ENCODE peak calls at places on chromosome 6, in eight cellular contexts. Q is cardiac muscle cell; J is breast epithelium; K is esophagus squamous epithelium; N is psoas muscle; I is HepG2; U is CD4-positive, alpha-beta T cell; L is astrocyte. O is an unnamed sample. For H3K27me3, the result is how much of the 10 kb centered on the place peaks cover.

GRCh38 chr6:36625161-36625919 is 31.2 kb downstream of the SRSF3 start:
- DNase-seq in Q (peak), J (no peak), K (no peak), N (no peak), I (no peak), U (no peak), L (peak), O (peak)

GRCh38 chr6:165804331-165805066 is 141.5 kb upstream of the PDE10A start:
- DNase-seq in Q (peak), J (no peak), K (no peak), N (no peak), I (no peak), U (no peak), L (peak), O (peak)

GRCh38 chr6:105015482-105015881 is 58.6 kb downstream of the LIN28B start:
- DNase-seq in Q (peak), J (no peak), K (no peak), N (no peak), I (no peak), U (no peak), L (peak), O (no peak)

GRCh38 chr6:161954077-161954476 is 680.2 kb upstream of the AGPAT4 start:
- DNase-seq in Q (no peak), J (no peak), K (no peak), N (no peak), I (no peak), U (no peak), L (peak), O (no peak)

GRCh38 chr6:72203983-72204382 is 317.6 kb downstream of the RIMS1 start:
- DNase-seq in Q (no peak), J (no peak), K (no peak), N (no peak), I (no peak), U (no peak), L (no peak), O (no peak)

GRCh38 chr6:90611543-90611864 is 24.6 kb upstream of the MAP3K7 start:
- DNase-seq in Q (no peak), J (no peak), K (no peak), N (no peak), I (no peak), U (no peak), L (no peak), O (peak)

GRCh38 chr6:37535701-37536461 is 36.2 kb upstream of the CCDC167 start:
- DNase-seq in Q (no peak), J (no peak), K (no peak), N (no peak), I (no peak), U (no peak), L (no peak), O (no peak)

GRCh38 chr6:161021543-161021942 is 30.0 kb downstream of the MAP3K4 start:
- DNase-seq in Q (no peak), J (no peak), K (no peak), N (no peak), I (no peak), U (no peak), L (no peak), O (no peak)

GRCh38 chr6:106976270-106976669 is 1.7 kb upstream of the CD24 start:
- DNase-seq in Q (no peak), J (no peak), K (no peak), N (no peak), I (no peak), U (no peak), L (no peak), O (no peak)

GRCh38 chr6:170205126-170205525 is 85.8 kb downstream of the DLL1 start:
- DNase-seq in Q (no peak), J (no peak), K (no peak), N (no peak), I (no peak), U (no peak), L (no peak), O (no peak)

GRCh38 chr6:125945378-125946141 is 11.0 kb upstream of the HINT3 start:
- DNase-seq in Q (peak), J (no peak), K (no peak), N (no peak), I (peak), U (no peak), L (peak), O (peak)

GRCh38 chr6:140052757-140053729 is 678.6 kb upstream of the CITED2 start:
- DNase-seq in Q (peak), J (no peak), K (no peak), N (no peak), I (no peak), U (no peak), L (peak), O (peak)

GRCh38 chr6:38164131-38164481 is 344.6 kb downstream of the ZFAND3 start:
- DNase-seq in Q (no peak), J (no peak), K (no peak), N (no peak), I (no peak), U (no peak), L (no peak), O (no peak)

GRCh38 chr6:170227996-170228550 is 62.8 kb downstream of the DLL1 start:
- DNase-seq in Q (no peak), J (no peak), K (no peak), N (no peak), I (no peak), U (no peak), L (no peak), O (no peak)

GRCh38 chr6:155762649-155763048 is 307.0 kb upstream of the NOX3 start:
- DNase-seq in Q (no peak), J (no peak), K (no peak), N (no peak), I (no peak), U (no peak), L (no peak), O (no peak)

GRCh38 chr6:37566209-37566859 is 66.6 kb upstream of the CCDC167 start:
- DNase-seq in Q (peak), J (no peak), K (no peak), N (peak), I (no peak), U (peak), L (no peak), O (peak)

GRCh38 chr6:85111481-85112001 is 338.3 kb upstream of the NT5E start:
- DNase-seq in Q (peak), J (no peak), K (no peak), N (no peak), I (no peak), U (no peak), L (peak), O (peak)

GRCh38 chr6:2008383-2008976 is 236.9 kb downstream of the GMDS start:
- DNase-seq in Q (no peak), J (no peak), K (no peak), N (no peak), I (no peak), U (no peak), L (peak), O (peak)

GRCh38 chr6:147384029-147384428 is 124.5 kb upstream of the SAMD5 start:
- DNase-seq in Q (no peak), J (no peak), K (no peak), N (no peak), I (no peak), U (no peak), L (no peak), O (no peak)

GRCh38 chr6:134080171-134080795 is 27.9 kb upstream of the SLC2A12 start:
- DNase-seq in Q (no peak), J (no peak), K (no peak), N (no peak), I (no peak), U (no peak), L (peak), O (peak)

GRCh38 chr6:108442770-108443520 is 117.8 kb upstream of the FOXO3 start:
- DNase-seq in Q (peak), J (no peak), K (no peak), N (no peak), I (no peak), U (no peak), L (no peak), O (no peak)

GRCh38 chr6:119312441-119312840 is 37.1 kb downstream of the MAN1A1 start:
- DNase-seq in Q (no peak), J (no peak), K (no peak), N (no peak), I (no peak), U (no peak), L (no peak), O (no peak)

GRCh38 chr6:1724124-1724523 is 114.4 kb downstream of the FOXC1 start:
- DNase-seq in Q (no peak), J (no peak), K (no peak), N (no peak), I (no peak), U (no peak), L (no peak), O (no peak)

GRCh38 chr6:71220466-71220865 is 68.1 kb upstream of the OGFRL1 start:
- DNase-seq in Q (no peak), J (no peak), K (no peak), N (no peak), I (no peak), U (no peak), L (no peak), O (no peak)

GRCh38 chr6:85419046-85419759 is 30.7 kb upstream of the NT5E start:
- DNase-seq in Q (peak), J (no peak), K (no peak), N (no peak), I (no peak), U (no peak), L (peak), O (no peak)

GRCh38 chr6:113182370-113183141 is 674.6 kb upstream of the MARCKS start:
- DNase-seq in Q (peak), J (no peak), K (no peak), N (no peak), I (peak), U (no peak), L (peak), O (peak)

GRCh38 chr6:84976516-84977420 is 212.4 kb upstream of the TBX18 start:
- DNase-seq in Q (peak), J (no peak), K (no peak), N (no peak), I (no peak), U (no peak), L (no peak), O (peak)

GRCh38 chr6:150140236-150140969 is 2.4 kb upstream of the PPP1R14C start:
- DNase-seq in Q (no peak), J (no peak), K (no peak), N (no peak), I (no peak), U (no peak), L (no peak), O (no peak)

GRCh38 chr6:150142304-150142656 is 564 bp upstream of the PPP1R14C start:
- DNase-seq in Q (peak), J (no peak), K (no peak), N (no peak), I (no peak), U (no peak), L (peak), O (no peak)

GRCh38 chr6:150138638-150139037 is 4.2 kb upstream of the PPP1R14C start:
- DNase-seq in Q (no peak), J (no peak), K (no peak), N (no peak), I (no peak), U (no peak), L (no peak), O (no peak)

GRCh38 chr6:150142657-150143501 is at the start of gene PPP1R14C:
- DNase-seq in Q (peak), J (no peak), K (no peak), N (peak), I (no peak), U (no peak), L (peak), O (no peak)

DNA sequence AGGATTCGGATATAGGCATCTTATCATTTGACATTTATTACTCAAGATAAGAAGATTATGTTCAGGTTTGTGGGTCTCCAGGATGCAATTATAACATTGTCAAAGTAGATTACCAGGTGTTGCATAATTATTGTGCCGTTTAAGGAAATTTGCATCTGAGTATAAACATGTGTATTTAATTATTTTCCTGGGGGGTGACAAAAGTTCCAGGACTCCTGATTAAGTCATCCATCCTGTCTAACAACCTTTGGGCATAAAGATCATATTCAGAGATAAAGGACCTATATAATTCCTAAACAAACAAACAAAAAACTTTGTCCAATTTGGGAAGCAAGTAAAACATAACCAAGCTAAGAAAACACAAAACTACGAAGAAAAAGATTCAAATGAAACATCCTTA is 3.3 kb upstream of the PPP1R14C start:
- DNase-seq in Q (no peak), J (no peak), K (no peak), N (no peak), I (no peak), U (no peak), L (no peak), O (no peak)
- H3K27me3 ChIP-seq in Q (under half), J (under half), K (under half), N (under half), I (under half), U (under half), L (under half), O (under half)

DNA sequence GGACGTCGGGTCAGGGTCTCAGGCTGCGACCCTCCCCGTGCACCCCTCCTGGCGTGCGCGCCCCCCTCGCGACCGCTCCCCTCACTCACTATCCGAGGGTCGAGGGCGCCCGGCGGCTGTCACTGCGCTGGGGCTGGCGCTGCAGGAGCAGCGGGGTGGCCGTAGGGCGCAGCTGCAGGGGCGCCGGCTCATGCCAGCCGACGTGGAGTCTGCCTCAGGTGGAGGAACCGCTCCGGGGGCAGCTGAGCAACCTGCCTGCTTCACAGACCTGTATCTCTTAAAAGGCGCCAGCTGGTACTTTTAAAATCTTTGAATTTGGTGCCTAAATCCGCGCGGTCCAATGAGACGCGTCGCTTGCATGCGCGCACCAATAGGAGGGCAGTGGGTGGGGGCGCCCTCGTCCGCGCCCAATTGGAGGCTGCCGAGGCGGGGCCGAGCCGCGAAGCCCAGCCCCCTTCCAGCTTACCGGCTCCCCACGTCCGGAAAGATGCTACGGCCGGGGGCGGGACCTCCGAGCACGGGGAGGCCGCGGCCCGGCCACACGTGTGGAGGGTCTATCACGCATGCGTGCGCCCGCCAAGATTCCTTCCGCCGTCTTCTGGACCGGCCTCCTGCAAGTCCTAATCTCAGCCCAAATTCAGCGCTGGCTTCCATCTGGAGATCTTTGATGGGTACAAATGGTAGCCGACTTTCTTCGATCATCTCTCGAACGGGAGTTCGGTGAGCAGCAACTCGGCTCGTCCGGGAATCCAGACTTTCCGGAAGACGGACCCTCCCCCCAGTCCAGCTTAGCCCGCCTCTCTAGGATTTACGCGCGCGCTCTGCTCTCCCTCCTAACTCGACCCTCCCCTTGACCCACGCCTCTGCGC is at the start of gene FBXO5:
- DNase-seq in Q (peak), J (peak), K (peak), N (peak), I (peak), U (peak), L (peak), O (peak)
- TF ChIP-seq CTCF in Q (no peak), J (peak), K (no peak), N (no peak), I (no peak), U (no peak), L (no peak), O (no peak)

GRCh38 chr6:34120953-34121675 is 24.8 kb downstream of the GRM4 start:
- DNase-seq in Q (no peak), J (no peak), K (no peak), N (no peak), I (no peak), U (no peak), L (no peak), O (no peak)
- H3K27me3 ChIP-seq in Q (under half), J (under half), K (under half), N (under half), I (half or more), U (under half), L (under half), O (under half)

GRCh38 chr6:159463440-159463839 is 229.6 kb downstream of the SOD2 start:
- DNase-seq in Q (peak), J (no peak), K (no peak), N (no peak), I (no peak), U (no peak), L (no peak), O (peak)
- TF ChIP-seq CTCF in Q (peak), J (peak), K (no peak), N (no peak), I (no peak), U (no peak), L (peak), O (peak)

GRCh38 chr6:34514112-34514511 is 42.0 kb downstream of the SPDEF start:
- DNase-seq in Q (no peak), J (no peak), K (no peak), N (no peak), I (no peak), U (no peak), L (no peak), O (no peak)
- H3K27me3 ChIP-seq in Q (under half), J (under half), K (under half), N (under half), I (half or more), U (under half), L (under half), O (under half)

DNA sequence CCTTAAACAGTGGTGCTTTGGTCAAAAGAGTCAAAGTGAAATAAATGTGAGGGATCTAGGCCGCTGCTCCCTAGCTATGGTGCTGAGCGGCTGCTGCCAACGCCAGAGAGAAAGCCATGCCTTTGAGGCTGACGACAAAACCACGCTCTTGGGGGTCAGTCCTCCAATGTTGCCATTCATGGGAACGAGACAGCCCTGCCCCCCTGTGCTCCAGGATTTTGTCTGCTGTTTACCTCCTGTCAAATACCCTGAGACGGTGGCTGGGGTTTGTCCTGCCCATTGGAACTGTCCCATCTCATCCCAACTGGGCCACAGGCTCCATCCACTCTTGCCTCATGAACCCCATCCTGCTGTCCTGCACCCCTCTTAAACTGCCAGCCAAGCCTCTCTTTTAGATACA is 73.3 kb upstream of the QKI start:
- DNase-seq in Q (no peak), J (no peak), K (no peak), N (no peak), I (no peak), U (no peak), L (no peak), O (no peak)
- TF ChIP-seq CTCF in Q (no peak), J (no peak), K (no peak), N (no peak), I (no peak), U (no peak), L (no peak), O (no peak)

GRCh38 chr6:111090766-111091165 is 3.5 kb downstream of the SLC16A10 start:
- DNase-seq in Q (no peak), J (no peak), K (no peak), N (no peak), I (no peak), U (no peak), L (no peak), O (no peak)

GRCh38 chr6:111088668-111089003 is 1.3 kb downstream of the SLC16A10 start:
- DNase-seq in Q (no peak), J (no peak), K (no peak), N (no peak), I (no peak), U (no peak), L (no peak), O (no peak)

GRCh38 chr6:111087106-111087835 is at the start of gene SLC16A10:
- DNase-seq in Q (peak), J (no peak), K (no peak), N (peak), I (peak), U (peak), L (no peak), O (no peak)

GRCh38 chr6:111086685-111087084 is 618 bp upstream of the SLC16A10 start:
- DNase-seq in Q (no peak), J (no peak), K (no peak), N (no peak), I (no peak), U (no peak), L (no peak), O (no peak)

GRCh38 chr6:111087871-111088667 is 766 bp downstream of the SLC16A10 start:
- DNase-seq in Q (peak), J (no peak), K (no peak), N (no peak), I (peak), U (peak), L (no peak), O (no peak)
- H3K27me3 ChIP-seq in Q (under half), J (under half), K (under half), N (under half), I (under half), U (under half), L (under half), O (under half)